ENCODE peak calls at places on chromosomes 4 and X, in six cellular contexts. E, L, B, G, Z and D are unnamed samples.

GRCh38 chr4:93911671-93912070 is 83.1 kb downstream of the ATOH1 start:
- DNase-seq in E (no peak), L (no peak), B (no peak), G (no peak), Z (no peak), D (no peak)

GRCh38 chr4:87030606-87031441 is 96.0 kb downstream of the AFF1 start:
- DNase-seq in E (no peak), L (no peak), B (no peak), G (no peak), Z (peak), D (no peak)

GRCh38 chr4:87506974-87507701 is 22.0 kb downstream of the SPARCL1 start:
- DNase-seq in E (no peak), L (no peak), B (no peak), G (no peak), Z (no peak), D (no peak)

GRCh38 chrX:152072236-152072635 is 66.1 kb downstream of the MAGEA10 start:
- DNase-seq in E (no peak), L (no peak), B (no peak), G (no peak), Z (no peak), D (no peak)

GRCh38 chr4:165872443-165873297 is at the start of gene TLL1:
- DNase-seq in E (no peak), L (peak), B (no peak), G (no peak), Z (peak), D (no peak)

GRCh38 chr4:66000500-66001117 is 330.3 kb upstream of the EPHA5 start:
- DNase-seq in E (no peak), L (no peak), B (no peak), G (no peak), Z (no peak), D (no peak)

GRCh38 chrX:13373807-13374187 is 53.9 kb upstream of the ATXN3L start:
- DNase-seq in E (no peak), L (no peak), B (no peak), G (no peak), Z (no peak), D (no peak)

GRCh38 chr4:86706923-86707597 is 112.9 kb downstream of the PTPN13 start:
- DNase-seq in E (no peak), L (no peak), B (no peak), G (no peak), Z (no peak), D (no peak)

GRCh38 chr4:72971572-72971971 is 97.9 kb downstream of the COX18 start:
- DNase-seq in E (no peak), L (no peak), B (no peak), G (no peak), Z (no peak), D (no peak)

GRCh38 chr4:144655491-144655890 is 9.5 kb downstream of the HHIP start:
- DNase-seq in E (no peak), L (no peak), B (no peak), G (no peak), Z (peak), D (no peak)

GRCh38 chr4:1041936-1042330 is 30.5 kb downstream of the FGFRL1 start:
- DNase-seq in E (no peak), L (peak), B (no peak), G (no peak), Z (no peak), D (no peak)